ENCODE peak calls at places on chromosomes 3 and 15, in five cellular contexts. One of them, this sample, is unnamed.

GRCh38 chr3:129014148-129014547 is 13.0 kb downstream of the EFCC1 start:
- DNase-seq in anterior cingulate cortex: no peak
- DNase-seq in iris pigment epithelial cell: no peak
- DNase-seq in naive B cell: no peak
- DNase-seq in naive thymus-derived CD8-positive, alpha-beta T cell: no peak
- DNase-seq in this sample: no peak

GRCh38 chr3:132568427-132568826 is 28.6 kb upstream of the ACKR4 start:
- DNase-seq in anterior cingulate cortex: no peak
- DNase-seq in iris pigment epithelial cell: no peak
- DNase-seq in naive B cell: no peak
- DNase-seq in naive thymus-derived CD8-positive, alpha-beta T cell: no peak
- DNase-seq in this sample: no peak

GRCh38 chr15:87710406-87710805 is 546.1 kb downstream of the NTRK3 start:
- DNase-seq in anterior cingulate cortex: no peak
- DNase-seq in iris pigment epithelial cell: no peak
- DNase-seq in naive B cell: no peak
- DNase-seq in naive thymus-derived CD8-positive, alpha-beta T cell: no peak
- DNase-seq in this sample: no peak

GRCh38 chr3:41200669-41201021 is 1.3 kb downstream of the CTNNB1 start:
- DNase-seq in anterior cingulate cortex: no peak
- DNase-seq in iris pigment epithelial cell: peak; percentile 80
- DNase-seq in naive B cell: no peak
- DNase-seq in naive thymus-derived CD8-positive, alpha-beta T cell: peak; percentile 3
- DNase-seq in this sample: no peak

GRCh38 chr3:155753038-155753647 is 8.3 kb upstream of the PLCH1 start:
- DNase-seq in anterior cingulate cortex: no peak
- DNase-seq in iris pigment epithelial cell: peak; percentile 49
- DNase-seq in naive B cell: no peak
- DNase-seq in naive thymus-derived CD8-positive, alpha-beta T cell: no peak
- DNase-seq in this sample: no peak

GRCh38 chr15:40291088-40291574 is 8.3 kb upstream of the ANKRD63 start:
- DNase-seq in anterior cingulate cortex: no peak
- DNase-seq in iris pigment epithelial cell: peak; percentile 75
- DNase-seq in naive B cell: no peak
- DNase-seq in naive thymus-derived CD8-positive, alpha-beta T cell: no peak
- DNase-seq in this sample: no peak

GRCh38 chr3:49133226-49133951 is 539 bp upstream of the LAMB2 start:
- DNase-seq in anterior cingulate cortex: peak; percentile 71
- DNase-seq in iris pigment epithelial cell: peak; percentile 92
- DNase-seq in naive B cell: no peak
- DNase-seq in naive thymus-derived CD8-positive, alpha-beta T cell: no peak
- DNase-seq in this sample: peak; percentile 71

GRCh38 chr3:60017631-60018030 is 967.8 kb upstream of the CFAP20DC start:
- DNase-seq in anterior cingulate cortex: no peak
- DNase-seq in iris pigment epithelial cell: peak; percentile 14
- DNase-seq in naive B cell: no peak
- DNase-seq in naive thymus-derived CD8-positive, alpha-beta T cell: peak; percentile 59
- DNase-seq in this sample: no peak

GRCh38 chr3:157605356-157605755 is 102.1 kb upstream of the VEPH1 start:
- DNase-seq in anterior cingulate cortex: no peak
- DNase-seq in iris pigment epithelial cell: no peak
- DNase-seq in naive B cell: no peak
- DNase-seq in naive thymus-derived CD8-positive, alpha-beta T cell: no peak
- DNase-seq in this sample: no peak

GRCh38 chr3:70312336-70312735 is at the start of gene MDFIC2:
- DNase-seq in anterior cingulate cortex: no peak
- DNase-seq in iris pigment epithelial cell: no peak
- DNase-seq in naive B cell: no peak
- DNase-seq in naive thymus-derived CD8-positive, alpha-beta T cell: no peak
- DNase-seq in this sample: no peak

GRCh38 chr3:12300137-12300536 is 11.3 kb downstream of the PPARG start:
- DNase-seq in anterior cingulate cortex: no peak
- DNase-seq in iris pigment epithelial cell: no peak
- DNase-seq in naive B cell: no peak
- DNase-seq in naive thymus-derived CD8-positive, alpha-beta T cell: no peak
- DNase-seq in this sample: no peak

GRCh38 chr3:118538187-118538586 is 496.5 kb downstream of the IGSF11 start:
- DNase-seq in anterior cingulate cortex: no peak
- DNase-seq in iris pigment epithelial cell: no peak
- DNase-seq in naive B cell: no peak
- DNase-seq in naive thymus-derived CD8-positive, alpha-beta T cell: no peak
- DNase-seq in this sample: no peak

GRCh38 chr3:172982731-172983364 is 158.2 kb downstream of the SPATA16 start:
- DNase-seq in anterior cingulate cortex: no peak
- DNase-seq in iris pigment epithelial cell: no peak
- DNase-seq in naive B cell: no peak
- DNase-seq in naive thymus-derived CD8-positive, alpha-beta T cell: no peak
- DNase-seq in this sample: no peak

GRCh38 chr3:50155891-50156290 is 767 bp downstream of the SEMA3F start:
- DNase-seq in anterior cingulate cortex: no peak
- DNase-seq in iris pigment epithelial cell: no peak
- DNase-seq in naive B cell: no peak
- DNase-seq in naive thymus-derived CD8-positive, alpha-beta T cell: no peak
- DNase-seq in this sample: no peak

GRCh38 chr15:98428253-98428989 is 219.9 kb upstream of the IGF1R start:
- DNase-seq in anterior cingulate cortex: peak; percentile 30
- DNase-seq in iris pigment epithelial cell: peak; percentile 57
- DNase-seq in naive B cell: peak; percentile 23
- DNase-seq in naive thymus-derived CD8-positive, alpha-beta T cell: peak; percentile 31
- DNase-seq in this sample: no peak

GRCh38 chr3:191499307-191500125 is 38.6 kb downstream of the PYDC2 start:
- DNase-seq in anterior cingulate cortex: peak; percentile 41
- DNase-seq in iris pigment epithelial cell: peak; percentile 43
- DNase-seq in naive B cell: no peak
- DNase-seq in naive thymus-derived CD8-positive, alpha-beta T cell: no peak
- DNase-seq in this sample: no peak

GRCh38 chr15:101359365-101359947 is 64.4 kb upstream of the SNRPA1 start:
- DNase-seq in anterior cingulate cortex: no peak
- DNase-seq in iris pigment epithelial cell: peak; percentile 30
- DNase-seq in naive B cell: no peak
- DNase-seq in naive thymus-derived CD8-positive, alpha-beta T cell: no peak
- DNase-seq in this sample: no peak

GRCh38 chr15:85897207-85897817 is 102.6 kb upstream of the KLHL25 start:
- DNase-seq in anterior cingulate cortex: no peak
- DNase-seq in iris pigment epithelial cell: no peak
- DNase-seq in naive B cell: no peak
- DNase-seq in naive thymus-derived CD8-positive, alpha-beta T cell: no peak
- DNase-seq in this sample: no peak

GRCh38 chr15:99503411-99503810 is 62.4 kb upstream of the MEF2A start:
- DNase-seq in anterior cingulate cortex: no peak
- DNase-seq in iris pigment epithelial cell: no peak
- DNase-seq in naive B cell: no peak
- DNase-seq in naive thymus-derived CD8-positive, alpha-beta T cell: no peak
- DNase-seq in this sample: no peak

GRCh38 chr3:140388525-140388924 is 289.3 kb upstream of the TRIM42 start:
- DNase-seq in anterior cingulate cortex: no peak
- DNase-seq in iris pigment epithelial cell: no peak
- DNase-seq in naive B cell: no peak
- DNase-seq in naive thymus-derived CD8-positive, alpha-beta T cell: no peak
- DNase-seq in this sample: no peak

GRCh38 chr3:24060055-24060454 is 115.0 kb downstream of the NR1D2 start:
- DNase-seq in anterior cingulate cortex: no peak
- DNase-seq in iris pigment epithelial cell: peak; percentile 18
- DNase-seq in naive B cell: no peak
- DNase-seq in naive thymus-derived CD8-positive, alpha-beta T cell: no peak
- DNase-seq in this sample: no peak

This sample was measured in pulmonary artery endothelial cell.